ENCODE peak calls at places on chromosomes 7 and 10, in ten cellular contexts. One of them, this sample, is unnamed.

GRCh38 chr10:109665321-109665720 is 258.0 kb downstream of the XPNPEP1 start:
- DNase-seq in fibroblast of gingiva: no peak
- DNase-seq in uterus: no peak
- DNase-seq in Calu3: no peak
- DNase-seq in NCI-H1694: no peak
- DNase-seq in adipocyte: no peak
- DNase-seq in MM.1S: no peak
- DNase-seq in GM03348: no peak
- DNase-seq in HFFc6: no peak
- DNase-seq in EL: peak; percentile 13
- DNase-seq in this sample: no peak

GRCh38 chr10:54081950-54082349 is 719.1 kb downstream of the PCDH15 start:
- DNase-seq in MM.1S: no peak
- DNase-seq in EL: no peak
- DNase-seq in Calu3: no peak
- DNase-seq in fibroblast of gingiva: no peak
- DNase-seq in adipocyte: no peak
- DNase-seq in HFFc6: no peak
- DNase-seq in GM03348: no peak
- DNase-seq in NCI-H1694: no peak
- DNase-seq in uterus: no peak
- DNase-seq in this sample: no peak

GRCh38 chr7:33952824-33953223 is 47.5 kb downstream of the BMPER start:
- DNase-seq in Calu3: no peak
- DNase-seq in GM03348: no peak
- DNase-seq in fibroblast of gingiva: no peak
- DNase-seq in uterus: no peak
- DNase-seq in MM.1S: no peak
- DNase-seq in NCI-H1694: no peak
- DNase-seq in HFFc6: peak; percentile 84
- DNase-seq in adipocyte: peak; percentile 20
- DNase-seq in EL: peak; percentile 59
- DNase-seq in this sample: peak; percentile 87

GRCh38 chr10:87913170-87913921 is 49.9 kb downstream of the PTEN start:
- DNase-seq in NCI-H1694: no peak
- DNase-seq in HFFc6: no peak
- DNase-seq in uterus: no peak
- DNase-seq in fibroblast of gingiva: no peak
- DNase-seq in Calu3: no peak
- DNase-seq in GM03348: no peak
- DNase-seq in EL: no peak
- DNase-seq in adipocyte: no peak
- DNase-seq in MM.1S: no peak
- DNase-seq in this sample: no peak

GRCh38 chr10:63766766-63767505 is 245.7 kb downstream of the REEP3 start:
- DNase-seq in HFFc6: peak; percentile 40
- DNase-seq in fibroblast of gingiva: no peak
- DNase-seq in adipocyte: peak; percentile 69
- DNase-seq in Calu3: no peak
- DNase-seq in NCI-H1694: no peak
- DNase-seq in MM.1S: no peak
- DNase-seq in EL: peak; percentile 47
- DNase-seq in uterus: no peak
- DNase-seq in GM03348: peak; percentile 65
- DNase-seq in this sample: peak; percentile 89

GRCh38 chr10:112446055-112446854 is 459 bp downstream of the ZDHHC6 start:
- DNase-seq in GM03348: peak; percentile 15
- DNase-seq in EL: peak; percentile 36
- DNase-seq in Calu3: no peak
- DNase-seq in adipocyte: peak; percentile 47
- DNase-seq in HFFc6: no peak
- DNase-seq in fibroblast of gingiva: no peak
- DNase-seq in NCI-H1694: no peak
- DNase-seq in uterus: no peak
- DNase-seq in MM.1S: no peak
- DNase-seq in this sample: peak; percentile 30

GRCh38 chr10:132364594-132364970 is 32.4 kb upstream of the PWWP2B start:
- DNase-seq in uterus: no peak
- DNase-seq in Calu3: no peak
- DNase-seq in fibroblast of gingiva: peak; percentile 26
- DNase-seq in HFFc6: no peak
- DNase-seq in GM03348: no peak
- DNase-seq in MM.1S: no peak
- DNase-seq in EL: no peak
- DNase-seq in adipocyte: no peak
- DNase-seq in NCI-H1694: no peak
- DNase-seq in this sample: no peak

GRCh38 chr7:136868496-136869005 is at the start of gene CHRM2:
- DNase-seq in uterus: no peak
- DNase-seq in MM.1S: no peak
- DNase-seq in GM03348: peak; percentile 23
- DNase-seq in EL: peak; percentile 34
- DNase-seq in HFFc6: no peak
- DNase-seq in Calu3: no peak
- DNase-seq in NCI-H1694: no peak
- DNase-seq in adipocyte: peak; percentile 89
- DNase-seq in fibroblast of gingiva: peak; percentile 53
- DNase-seq in this sample: peak; percentile 43

GRCh38 chr10:60417898-60418297 is 28.2 kb upstream of the ANK3 start:
- DNase-seq in uterus: no peak
- DNase-seq in GM03348: no peak
- DNase-seq in fibroblast of gingiva: no peak
- DNase-seq in EL: peak; percentile 12
- DNase-seq in adipocyte: no peak
- DNase-seq in MM.1S: no peak
- DNase-seq in Calu3: no peak
- DNase-seq in NCI-H1694: no peak
- DNase-seq in HFFc6: no peak
- DNase-seq in this sample: no peak

GRCh38 chr10:15365690-15366089 is 5.4 kb downstream of the FAM171A1 start:
- DNase-seq in NCI-H1694: no peak
- DNase-seq in adipocyte: no peak
- DNase-seq in fibroblast of gingiva: no peak
- DNase-seq in MM.1S: no peak
- DNase-seq in uterus: no peak
- DNase-seq in HFFc6: no peak
- DNase-seq in EL: no peak
- DNase-seq in Calu3: no peak
- DNase-seq in GM03348: no peak
- DNase-seq in this sample: no peak

GRCh38 chr10:82796510-82796909 is 921.5 kb downstream of the NRG3 start:
- DNase-seq in HFFc6: no peak
- DNase-seq in EL: no peak
- DNase-seq in uterus: no peak
- DNase-seq in NCI-H1694: peak; percentile 25
- DNase-seq in GM03348: peak; percentile 17
- DNase-seq in fibroblast of gingiva: no peak
- DNase-seq in Calu3: no peak
- DNase-seq in adipocyte: peak; percentile 66
- DNase-seq in MM.1S: no peak
- DNase-seq in this sample: peak; percentile 4

GRCh38 chr7:107122483-107122882 is 46.3 kb upstream of the HBP1 start:
- DNase-seq in NCI-H1694: no peak
- DNase-seq in uterus: no peak
- DNase-seq in fibroblast of gingiva: peak; percentile 88
- DNase-seq in HFFc6: no peak
- DNase-seq in EL: peak; percentile 11
- DNase-seq in Calu3: no peak
- DNase-seq in MM.1S: no peak
- DNase-seq in GM03348: no peak
- DNase-seq in adipocyte: peak; percentile 67
- DNase-seq in this sample: peak; percentile 27

GRCh38 chr7:2017914-2018785 is 214.6 kb downstream of the MAD1L1 start:
- DNase-seq in adipocyte: no peak
- DNase-seq in uterus: no peak
- DNase-seq in GM03348: no peak
- DNase-seq in EL: no peak
- DNase-seq in NCI-H1694: no peak
- DNase-seq in MM.1S: no peak
- DNase-seq in fibroblast of gingiva: no peak
- DNase-seq in Calu3: no peak
- DNase-seq in HFFc6: no peak
- DNase-seq in this sample: no peak

GRCh38 chr7:142870147-142870559 is 15.3 kb downstream of the EPHB6 start:
- DNase-seq in Calu3: no peak
- DNase-seq in fibroblast of gingiva: no peak
- DNase-seq in HFFc6: no peak
- DNase-seq in MM.1S: no peak
- DNase-seq in EL: no peak
- DNase-seq in GM03348: no peak
- DNase-seq in adipocyte: no peak
- DNase-seq in uterus: no peak
- DNase-seq in NCI-H1694: no peak
- DNase-seq in this sample: no peak

GRCh38 chr10:79007843-79008319 is 60.9 kb upstream of the ZMIZ1 start:
- DNase-seq in MM.1S: no peak
- DNase-seq in fibroblast of gingiva: peak; percentile 72
- DNase-seq in uterus: peak; percentile 54
- DNase-seq in HFFc6: no peak
- DNase-seq in GM03348: peak; percentile 39
- DNase-seq in NCI-H1694: peak; percentile 22
- DNase-seq in adipocyte: peak; percentile 52
- DNase-seq in Calu3: no peak
- DNase-seq in EL: no peak
- DNase-seq in this sample: peak; percentile 23

GRCh38 chr7:156166692-156167416 is 354.6 kb upstream of the SHH start:
- DNase-seq in uterus: no peak
- DNase-seq in fibroblast of gingiva: no peak
- DNase-seq in MM.1S: no peak
- DNase-seq in NCI-H1694: no peak
- DNase-seq in EL: no peak
- DNase-seq in HFFc6: no peak
- DNase-seq in Calu3: no peak
- DNase-seq in adipocyte: no peak
- DNase-seq in GM03348: no peak
- DNase-seq in this sample: no peak

GRCh38 chr7:24469118-24469517 is 104.1 kb upstream of the PALS2 start:
- DNase-seq in adipocyte: no peak
- DNase-seq in GM03348: no peak
- DNase-seq in HFFc6: no peak
- DNase-seq in EL: no peak
- DNase-seq in NCI-H1694: no peak
- DNase-seq in fibroblast of gingiva: no peak
- DNase-seq in MM.1S: no peak
- DNase-seq in uterus: no peak
- DNase-seq in Calu3: no peak
- DNase-seq in this sample: no peak

GRCh38 chr10:6999232-6999925 is 411.5 kb downstream of the SFMBT2 start:
- DNase-seq in Calu3: no peak
- DNase-seq in GM03348: no peak
- DNase-seq in HFFc6: no peak
- DNase-seq in uterus: no peak
- DNase-seq in MM.1S: no peak
- DNase-seq in fibroblast of gingiva: no peak
- DNase-seq in EL: no peak
- DNase-seq in NCI-H1694: no peak
- DNase-seq in adipocyte: no peak
- DNase-seq in this sample: no peak

GRCh38 chr7:5354460-5355279 is 69.0 kb downstream of the TNRC18 start:
- DNase-seq in HFFc6: peak; percentile 6
- DNase-seq in adipocyte: peak; percentile 17
- DNase-seq in GM03348: peak; percentile 82
- DNase-seq in MM.1S: peak; percentile 21
- DNase-seq in uterus: peak; percentile 76
- DNase-seq in EL: peak; percentile 25
- DNase-seq in NCI-H1694: no peak
- DNase-seq in fibroblast of gingiva: peak; percentile 37
- DNase-seq in Calu3: no peak
- DNase-seq in this sample: peak; percentile 43